ENCODE peak calls at places on chromosomes 11 and 22, in nine cellular contexts. E is upper lobe of left lung, J is ovary, X is transverse colon, I is suprapubic skin, S is sigmoid colon, B is HepG2, Z is A549, Q is K562. G is an unnamed sample. For H3K4me1, the result is how much of the 10 kb centered on the place peaks cover.

GRCh38 chr11:111765320-111765983 is 737 bp downstream of the PPP2R1B start:
- DNase-seq in S (no peak), E (peak), B (no peak), Q (no peak), J (no peak), Z (no peak), X (no peak), I (no peak), G (peak)

GRCh38 chr11:747176-748006 is at the start of gene TALDO1:
- DNase-seq in B (peak), J (peak), Q (peak), Z (peak), X (peak), E (peak), S (peak), I (peak), G (peak)

GRCh38 chr22:46267431-46268279 is at the start of gene TTC38:
- DNase-seq in Z (peak), X (peak), S (peak), B (peak), J (peak), E (peak), I (peak), Q (peak), G (peak)

GRCh38 chr22:43094085-43094484 is 4.9 kb upstream of the TTLL1 start:
- DNase-seq in I (no peak), S (no peak), J (no peak), Q (no peak), Z (no peak), B (peak), E (no peak), X (peak), G (no peak)

GRCh38 chr11:72111300-72111699 is 1.2 kb downstream of the ANAPC15 start:
- DNase-seq in J (no peak), I (no peak), X (no peak), B (no peak), Z (no peak), Q (no peak), S (no peak), E (no peak), G (no peak)

GRCh38 chr11:34344410-34345011 is 13.3 kb downstream of the ABTB2 start:
- DNase-seq in J (no peak), X (no peak), E (no peak), I (no peak), Z (peak), S (no peak), B (no peak), Q (no peak), G (no peak)

GRCh38 chr11:11735586-11735985 is 106.2 kb upstream of the USP47 start:
- DNase-seq in I (no peak), E (no peak), B (no peak), X (no peak), S (no peak), Z (no peak), J (no peak), Q (no peak), G (no peak)

GRCh38 chr11:86232556-86232955 is 12.0 kb upstream of the EED start:
- DNase-seq in X (no peak), J (no peak), S (no peak), I (no peak), E (no peak), B (no peak), Z (no peak), Q (no peak), G (no peak)

GRCh38 chr11:16000065-16000464 is 356.3 kb downstream of the SOX6 start:
- DNase-seq in E (no peak), Z (no peak), Q (no peak), S (no peak), J (no peak), B (no peak), X (no peak), I (no peak), G (no peak)

GRCh38 chr11:36311926-36312592 is 16.0 kb downstream of the PRR5L start:
- DNase-seq in X (no peak), B (no peak), E (no peak), S (no peak), Z (no peak), I (no peak), Q (no peak), J (no peak), G (no peak)

GRCh38 chr11:110376711-110377324 is 52.9 kb upstream of the FDX1 start:
- DNase-seq in E (no peak), J (peak), Z (peak), I (peak), B (peak), S (peak), Q (peak), X (peak), G (peak)

GRCh38 chr11:63623513-63624140 is 9.4 kb upstream of the PLAAT3 start:
- DNase-seq in B (no peak), X (no peak), S (no peak), I (no peak), Q (no peak), E (no peak), J (no peak), Z (no peak), G (no peak)

GRCh38 chr22:35488513-35488912 is 52.1 kb upstream of the RASD2 start:
- DNase-seq in B (no peak), X (no peak), J (no peak), E (no peak), Q (no peak), S (peak), I (no peak), Z (no peak), G (no peak)

GRCh38 chr11:111840143-111840542 is 31.2 kb downstream of the ALG9 start:
- DNase-seq in Z (no peak), Q (no peak), I (no peak), J (no peak), E (no peak), X (no peak), S (no peak), B (peak), G (no peak)

GRCh38 chr11:115154355-115154736 is 349.9 kb downstream of the CADM1 start:
- DNase-seq in Q (no peak), X (no peak), Z (no peak), J (no peak), S (no peak), I (peak), B (no peak), E (no peak), G (no peak)

GRCh38 chr11:32029721-32030120 is 61.2 kb upstream of the RCN1 start:
- DNase-seq in I (no peak), B (no peak), Z (no peak), J (no peak), E (no peak), S (no peak), X (no peak), Q (no peak), G (no peak)

GRCh38 chr11:111823131-111823530 is 48.2 kb downstream of the ALG9 start:
- DNase-seq in E (no peak), Z (no peak), I (no peak), Q (no peak), S (no peak), J (no peak), X (no peak), B (no peak), G (no peak)

GRCh38 chr11:36818410-36818809 is 220.4 kb upstream of the RAG2 start:
- DNase-seq in X (peak), E (no peak), J (no peak), B (no peak), I (no peak), Z (no peak), Q (no peak), S (no peak), G (no peak)

GRCh38 chr11:113974741-113975470 is at the start of gene HTR3A:
- DNase-seq in Z (no peak), J (peak), Q (peak), B (peak), I (no peak), X (peak), S (no peak), E (peak), G (no peak)

GRCh38 chr11:61022311-61023085 is 51.0 kb downstream of the CD6 start:
- DNase-seq in I (no peak), Z (no peak), Q (no peak), B (no peak), X (no peak), S (peak), E (no peak), J (no peak), G (no peak)

GRCh38 chr11:29272019-29272654 is 744.7 kb downstream of the KCNA4 start:
- DNase-seq in S (no peak), B (no peak), Q (no peak), I (no peak), J (no peak), E (no peak), X (no peak), Z (peak), G (no peak)

GRCh38 chr11:59028105-59028504 is 58.0 kb upstream of the GLYATL1B start:
- DNase-seq in E (no peak), I (no peak), X (no peak), Q (no peak), B (no peak), S (no peak), Z (no peak), J (no peak), G (no peak)

GRCh38 chr11:57936050-57936418 is 87.6 kb upstream of the OR9Q1 start:
- DNase-seq in E (no peak), B (peak), I (no peak), X (no peak), S (no peak), Z (peak), Q (no peak), J (no peak), G (no peak)

GRCh38 chr11:125626381-125626950 is 1.5 kb downstream of the CHEK1 start:
- DNase-seq in I (no peak), E (no peak), X (no peak), B (peak), S (no peak), Q (no peak), Z (peak), J (no peak), G (no peak)

GRCh38 chr11:43504316-43504950 is 145.7 kb downstream of the TTC17 start:
- DNase-seq in S (no peak), Z (peak), I (no peak), Q (no peak), X (no peak), E (no peak), B (peak), J (peak), G (no peak)

GRCh38 chr11:12453243-12453642 is 75.9 kb downstream of the PARVA start:
- DNase-seq in Q (no peak), E (no peak), J (no peak), S (no peak), Z (no peak), I (no peak), B (no peak), X (no peak), G (no peak)

DNA sequence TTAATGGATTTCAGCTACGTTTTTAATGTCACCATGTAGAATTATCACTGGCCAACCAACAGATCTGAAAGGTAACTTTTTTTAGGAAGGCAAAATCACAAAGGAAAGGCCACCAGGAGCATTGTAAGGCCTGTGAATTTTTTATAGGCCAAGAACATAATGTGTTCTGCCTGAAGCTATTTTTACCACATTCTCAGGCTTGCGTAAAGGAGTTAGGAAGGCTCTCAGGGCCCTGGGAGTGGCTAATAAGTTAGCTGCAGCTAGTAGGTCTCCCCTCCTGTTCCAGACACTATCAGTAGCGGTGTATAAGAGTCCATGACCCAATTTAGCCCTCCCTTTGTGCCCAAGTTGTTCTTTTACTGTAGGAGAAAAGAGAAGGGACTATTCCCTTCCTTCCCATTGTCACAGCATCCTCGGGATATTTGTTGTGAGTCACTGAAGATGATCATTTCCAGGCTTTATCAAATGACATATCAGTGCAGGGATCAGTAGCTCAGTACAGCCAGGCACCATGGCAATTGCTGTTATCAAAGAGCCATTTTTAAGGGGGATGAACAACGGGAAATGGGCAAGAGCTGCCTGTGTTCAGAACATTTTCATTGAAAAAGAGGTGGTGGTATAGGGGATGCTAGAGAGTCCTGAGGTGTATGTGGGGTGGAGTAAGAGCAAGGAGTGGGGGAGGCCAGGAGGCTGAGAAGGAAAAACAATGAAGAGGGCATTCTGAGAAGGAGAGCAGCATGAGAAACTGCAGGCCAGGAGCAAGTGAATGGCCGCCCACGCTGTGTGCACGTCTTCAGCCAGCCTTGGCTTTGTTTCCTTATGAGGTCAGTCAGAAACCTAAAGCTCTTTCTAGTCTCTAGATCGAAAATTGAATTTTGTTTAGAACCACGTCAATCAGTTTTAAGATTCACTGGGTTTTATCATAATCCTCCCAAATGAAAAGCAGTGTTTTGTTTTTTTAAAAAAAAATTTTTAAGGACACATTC is 940.3 kb downstream of the NTM start:
- DNase-seq in S (no peak), E (no peak), Q (no peak), J (no peak), B (no peak), I (no peak), X (no peak), Z (no peak), G (no peak)
- TF ChIP-seq EP300 in S (no peak), E (no peak), Q (no peak), J (no peak), B (no peak), I (no peak), X (no peak), Z (no peak), G (no peak)

GRCh38 chr11:118914178-118914918 is 11.4 kb downstream of the BCL9L start:
- DNase-seq in E (peak), Q (no peak), J (no peak), X (peak), S (no peak), B (peak), I (no peak), Z (no peak), G (no peak)

GRCh38 chr11:118911880-118912741 is 13.6 kb downstream of the BCL9L start:
- DNase-seq in J (peak), S (peak), Z (no peak), X (peak), Q (peak), E (peak), I (peak), B (peak), G (peak)

GRCh38 chr11:118911113-118911879 is 14.4 kb downstream of the BCL9L start:
- DNase-seq in E (peak), I (peak), Z (no peak), J (no peak), X (peak), B (peak), Q (peak), S (peak), G (no peak)

GRCh38 chr11:118913411-118914125 is 12.2 kb downstream of the BCL9L start:
- DNase-seq in S (no peak), X (no peak), B (no peak), E (peak), I (no peak), Z (no peak), J (no peak), Q (no peak), G (no peak)

DNA sequence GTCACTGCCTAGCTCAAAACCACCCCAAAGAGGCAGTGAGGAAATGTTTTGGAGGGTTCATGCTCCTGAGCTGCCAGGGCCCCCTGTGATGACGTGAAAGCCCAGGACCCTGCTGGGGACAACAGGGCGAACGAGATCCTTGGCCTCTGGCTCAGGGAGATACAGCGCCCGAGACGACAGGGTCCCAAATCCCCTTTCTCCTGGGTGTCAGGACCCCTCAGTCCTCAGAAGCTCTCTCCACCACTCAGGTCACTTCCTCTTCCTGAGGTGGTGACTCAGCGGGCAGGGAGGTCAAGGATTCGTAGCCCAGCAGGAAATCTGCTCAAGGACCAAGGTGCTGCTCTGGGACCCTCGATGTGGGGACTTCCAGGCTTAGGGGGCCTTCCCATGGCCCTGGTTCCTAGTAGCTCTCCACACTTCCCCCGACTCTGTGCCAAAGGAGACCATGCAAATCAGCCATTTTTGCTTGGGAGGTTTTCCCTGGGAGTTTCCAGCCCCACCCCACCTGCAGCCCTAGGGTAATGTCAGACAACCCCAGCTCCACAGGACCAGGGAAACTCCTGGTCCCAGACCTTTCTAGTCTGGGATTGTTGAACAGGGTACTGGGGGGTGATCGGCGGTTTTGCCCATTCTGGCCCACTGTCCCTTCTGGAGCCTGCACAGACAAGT is 12.8 kb downstream of the BCL9L start:
- DNase-seq in S (no peak), X (peak), B (no peak), J (no peak), Z (no peak), I (no peak), E (no peak), Q (no peak), G (no peak)
- TF ChIP-seq CTCF in S (no peak), X (no peak), B (no peak), J (no peak), Z (no peak), I (no peak), E (no peak), Q (no peak), G (no peak)

DNA sequence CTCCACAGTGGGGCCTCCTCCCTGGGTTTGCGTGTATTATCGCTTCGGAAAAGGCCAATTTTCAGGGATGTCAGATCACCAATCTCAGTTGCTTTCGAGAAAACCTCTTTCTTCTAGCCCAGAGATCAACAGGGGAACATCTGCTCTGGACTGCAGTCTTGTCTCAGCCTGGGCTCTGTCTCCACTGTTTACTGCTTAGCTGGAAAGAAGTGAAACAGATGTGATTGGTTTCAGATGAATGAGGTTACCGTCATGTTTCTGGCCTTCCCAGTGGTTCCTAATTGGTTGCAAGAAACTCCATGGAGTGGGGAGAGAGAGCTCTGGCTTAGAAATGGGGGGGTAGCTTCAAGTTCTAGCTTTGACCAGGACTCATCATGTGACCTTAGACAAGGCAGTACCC is 17.4 kb downstream of the TSPAN18 start:
- DNase-seq in J (no peak), E (no peak), X (no peak), B (no peak), Z (no peak), S (peak), Q (no peak), I (no peak), G (no peak)
- H3K4me1 ChIP-seq in J (under half), E (under half), X (under half), B (under half), Z (under half), S (half or more), Q (under half), I (under half), G (half or more)

GRCh38 chr11:122816701-122817100 is 21.6 kb upstream of the CRTAM start:
- DNase-seq in X (no peak), E (no peak), Q (no peak), S (no peak), Z (no peak), I (no peak), J (no peak), B (no peak), G (no peak)
- TF ChIP-seq EP300 in X (no peak), E (no peak), Q (no peak), S (no peak), Z (no peak), I (no peak), J (no peak), B (no peak), G (no peak)

G was measured in tibial nerve.